ENCODE peak calls at places on chromosomes 3 and 15, in nine cellular contexts. One of them, this sample, is unnamed.

GRCh38 chr3:60720696-60721228 is 530.5 kb downstream of the FHIT start:
- DNase-seq in SK-N-SH: no peak
- DNase-seq in H9: no peak
- DNase-seq in kidney epithelial cell: no peak
- DNase-seq in GM12878: no peak
- DNase-seq in A549: no peak
- DNase-seq in Calu3: no peak
- DNase-seq in psoas muscle: no peak
- DNase-seq in Peyer's patch: no peak
- DNase-seq in this sample: no peak

GRCh38 chr3:11607816-11608215 is 35.9 kb downstream of the VGLL4 start:
- DNase-seq in SK-N-SH: no peak
- DNase-seq in H9: no peak
- DNase-seq in kidney epithelial cell: no peak
- DNase-seq in GM12878: no peak
- DNase-seq in A549: no peak
- DNase-seq in Calu3: no peak
- DNase-seq in psoas muscle: no peak
- DNase-seq in Peyer's patch: no peak
- DNase-seq in this sample: no peak

GRCh38 chr3:33167716-33168339 is 50.8 kb downstream of the SUSD5 start:
- DNase-seq in SK-N-SH: no peak
- DNase-seq in H9: no peak
- DNase-seq in kidney epithelial cell: no peak
- DNase-seq in GM12878: no peak
- DNase-seq in A549: no peak
- DNase-seq in Calu3: no peak
- DNase-seq in psoas muscle: no peak
- DNase-seq in Peyer's patch: no peak
- DNase-seq in this sample: no peak

GRCh38 chr3:11362600-11362999 is 90.4 kb downstream of the ATG7 start:
- DNase-seq in SK-N-SH: peak
- DNase-seq in H9: no peak
- DNase-seq in kidney epithelial cell: no peak
- DNase-seq in GM12878: no peak
- DNase-seq in A549: no peak
- DNase-seq in Calu3: no peak
- DNase-seq in psoas muscle: no peak
- DNase-seq in Peyer's patch: no peak
- DNase-seq in this sample: no peak

GRCh38 chr15:80736571-80736970 is 41.5 kb downstream of the ABHD17C start:
- DNase-seq in SK-N-SH: no peak
- DNase-seq in H9: no peak
- DNase-seq in kidney epithelial cell: no peak
- DNase-seq in GM12878: no peak
- DNase-seq in A549: no peak
- DNase-seq in Calu3: no peak
- DNase-seq in psoas muscle: no peak
- DNase-seq in Peyer's patch: no peak
- DNase-seq in this sample: no peak

GRCh38 chr15:65414841-65415621 is 7.7 kb downstream of the IGDCC4 start:
- DNase-seq in SK-N-SH: no peak
- DNase-seq in H9: peak
- DNase-seq in kidney epithelial cell: no peak
- DNase-seq in GM12878: no peak
- DNase-seq in A549: peak
- DNase-seq in Calu3: no peak
- DNase-seq in psoas muscle: peak
- DNase-seq in Peyer's patch: no peak
- DNase-seq in this sample: peak

GRCh38 chr15:75215107-75216004 is 13.7 kb downstream of the C15orf39 start:
- DNase-seq in SK-N-SH: no peak
- DNase-seq in H9: no peak
- DNase-seq in kidney epithelial cell: no peak
- DNase-seq in GM12878: no peak
- DNase-seq in A549: no peak
- DNase-seq in Calu3: peak
- DNase-seq in psoas muscle: no peak
- DNase-seq in Peyer's patch: no peak
- DNase-seq in this sample: no peak

GRCh38 chr3:113151475-113152031 is 59.8 kb upstream of the BOC start:
- DNase-seq in SK-N-SH: no peak
- DNase-seq in H9: no peak
- DNase-seq in kidney epithelial cell: no peak
- DNase-seq in GM12878: no peak
- DNase-seq in A549: no peak
- DNase-seq in Calu3: no peak
- DNase-seq in psoas muscle: peak
- DNase-seq in Peyer's patch: no peak
- DNase-seq in this sample: no peak

GRCh38 chr15:77347197-77347596 is 72.7 kb downstream of the PEAK1 start:
- DNase-seq in SK-N-SH: no peak
- DNase-seq in H9: no peak
- DNase-seq in kidney epithelial cell: no peak
- DNase-seq in GM12878: no peak
- DNase-seq in A549: no peak
- DNase-seq in Calu3: no peak
- DNase-seq in psoas muscle: no peak
- DNase-seq in Peyer's patch: no peak
- DNase-seq in this sample: no peak

GRCh38 chr3:50136714-50137405 is 18.3 kb upstream of the SEMA3F start:
- DNase-seq in SK-N-SH: peak
- DNase-seq in H9: no peak
- DNase-seq in kidney epithelial cell: no peak
- DNase-seq in GM12878: no peak
- DNase-seq in A549: no peak
- DNase-seq in Calu3: no peak
- DNase-seq in psoas muscle: no peak
- DNase-seq in Peyer's patch: no peak
- DNase-seq in this sample: no peak

GRCh38 chr3:191329654-191330308 is 545 bp downstream of the UTS2B start:
- DNase-seq in SK-N-SH: no peak
- DNase-seq in H9: peak
- DNase-seq in kidney epithelial cell: no peak
- DNase-seq in GM12878: no peak
- DNase-seq in A549: peak
- DNase-seq in Calu3: peak
- DNase-seq in psoas muscle: peak
- DNase-seq in Peyer's patch: peak
- DNase-seq in this sample: peak

GRCh38 chr15:54094661-54095060 is 116.4 kb downstream of the UNC13C start:
- DNase-seq in SK-N-SH: no peak
- DNase-seq in H9: no peak
- DNase-seq in kidney epithelial cell: no peak
- DNase-seq in GM12878: no peak
- DNase-seq in A549: no peak
- DNase-seq in Calu3: no peak
- DNase-seq in psoas muscle: no peak
- DNase-seq in Peyer's patch: no peak
- DNase-seq in this sample: no peak

DNA sequence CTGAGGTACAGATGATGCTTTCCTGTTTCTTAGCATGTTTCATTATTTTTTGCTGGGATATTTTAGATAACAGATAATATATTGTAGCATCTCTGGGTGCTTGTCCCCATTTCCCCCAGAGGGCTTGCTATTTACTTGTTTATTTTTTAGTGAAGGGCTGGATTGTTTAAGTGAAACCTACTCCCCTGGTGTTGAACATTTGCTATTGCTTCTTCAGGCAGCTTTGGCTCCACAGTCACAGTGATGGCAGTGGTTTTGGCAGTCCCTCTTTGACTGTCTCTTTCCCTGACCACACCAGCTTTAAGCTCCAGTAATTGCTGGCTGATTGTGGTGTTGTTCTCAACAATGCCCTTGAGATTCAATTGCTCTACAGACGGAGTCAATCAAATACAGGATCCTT is 128.9 kb downstream of the KLF13 start:
- DNase-seq in SK-N-SH: no peak
- DNase-seq in H9: peak
- DNase-seq in kidney epithelial cell: no peak
- DNase-seq in GM12878: no peak
- DNase-seq in A549: no peak
- DNase-seq in Calu3: no peak
- DNase-seq in psoas muscle: no peak
- DNase-seq in Peyer's patch: no peak
- DNase-seq in this sample: no peak
- TF ChIP-seq CTCF in SK-N-SH: no peak
- TF ChIP-seq CTCF in H9: peak
- TF ChIP-seq CTCF in kidney epithelial cell: no peak
- TF ChIP-seq CTCF in GM12878: peak
- TF ChIP-seq CTCF in A549: no peak
- TF ChIP-seq CTCF in Calu3: no peak
- TF ChIP-seq CTCF in psoas muscle: no peak
- TF ChIP-seq CTCF in Peyer's patch: peak
- TF ChIP-seq CTCF in this sample: peak

DNA sequence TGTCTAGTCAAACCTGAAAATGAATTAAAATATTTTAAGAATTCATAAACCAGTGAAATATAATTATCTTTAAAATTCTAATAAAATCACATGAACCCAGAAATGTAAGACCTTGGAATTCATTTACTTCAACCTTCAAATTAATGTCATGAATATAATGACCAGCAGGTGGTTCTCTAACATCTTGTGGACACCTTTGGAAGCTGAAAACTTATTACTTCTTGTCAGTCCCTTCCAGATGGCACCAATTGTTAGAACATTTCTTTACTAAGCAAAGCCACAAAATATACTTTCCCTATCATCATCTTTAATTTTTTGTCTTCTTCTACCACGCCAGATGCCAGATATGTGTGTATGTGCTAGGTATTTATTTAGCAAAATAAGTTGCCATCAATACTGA is 240.0 kb downstream of the MBNL1 start:
- DNase-seq in SK-N-SH: no peak
- DNase-seq in H9: no peak
- DNase-seq in kidney epithelial cell: no peak
- DNase-seq in GM12878: no peak
- DNase-seq in A549: peak
- DNase-seq in Calu3: no peak
- DNase-seq in psoas muscle: no peak
- DNase-seq in Peyer's patch: no peak
- DNase-seq in this sample: no peak
- TF ChIP-seq CTCF in SK-N-SH: no peak
- TF ChIP-seq CTCF in H9: peak
- TF ChIP-seq CTCF in kidney epithelial cell: no peak
- TF ChIP-seq CTCF in GM12878: peak
- TF ChIP-seq CTCF in A549: peak
- TF ChIP-seq CTCF in Calu3: peak
- TF ChIP-seq CTCF in psoas muscle: peak
- TF ChIP-seq CTCF in Peyer's patch: peak
- TF ChIP-seq CTCF in this sample: peak

GRCh38 chr3:171157286-171157685 is 130.8 kb upstream of the SLC2A2 start:
- DNase-seq in SK-N-SH: no peak
- DNase-seq in H9: peak
- DNase-seq in kidney epithelial cell: no peak
- DNase-seq in GM12878: no peak
- DNase-seq in A549: no peak
- DNase-seq in Calu3: no peak
- DNase-seq in psoas muscle: peak
- DNase-seq in Peyer's patch: no peak
- DNase-seq in this sample: no peak
- TF ChIP-seq CTCF in SK-N-SH: no peak
- TF ChIP-seq CTCF in H9: peak
- TF ChIP-seq CTCF in kidney epithelial cell: no peak
- TF ChIP-seq CTCF in GM12878: no peak
- TF ChIP-seq CTCF in A549: no peak
- TF ChIP-seq CTCF in Calu3: no peak
- TF ChIP-seq CTCF in psoas muscle: no peak
- TF ChIP-seq CTCF in Peyer's patch: no peak
- TF ChIP-seq CTCF in this sample: no peak

DNA sequence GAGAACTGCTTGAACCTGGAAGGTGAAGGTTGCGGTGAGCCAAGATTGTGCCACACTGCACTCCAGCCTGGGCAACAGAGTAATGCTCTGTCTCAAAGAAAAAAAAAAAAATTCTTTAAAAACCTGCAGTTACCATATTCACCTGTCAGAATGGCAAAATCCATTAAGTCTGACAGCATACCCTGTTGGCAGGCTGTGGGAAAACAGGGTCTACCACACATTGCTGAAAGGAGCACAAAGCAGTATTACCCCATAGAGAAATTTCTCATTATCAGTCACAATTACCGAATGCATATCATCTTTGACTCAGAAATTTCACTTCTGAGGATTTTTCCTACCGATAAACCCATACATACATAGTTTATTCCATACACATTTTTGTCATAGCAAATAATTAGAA is 264.1 kb upstream of the SLCO3A1 start:
- DNase-seq in SK-N-SH: no peak
- DNase-seq in H9: no peak
- DNase-seq in kidney epithelial cell: no peak
- DNase-seq in GM12878: no peak
- DNase-seq in A549: no peak
- DNase-seq in Calu3: no peak
- DNase-seq in psoas muscle: no peak
- DNase-seq in Peyer's patch: no peak
- DNase-seq in this sample: no peak
- TF ChIP-seq CTCF in SK-N-SH: no peak
- TF ChIP-seq CTCF in H9: peak
- TF ChIP-seq CTCF in kidney epithelial cell: peak
- TF ChIP-seq CTCF in GM12878: no peak
- TF ChIP-seq CTCF in A549: no peak
- TF ChIP-seq CTCF in Calu3: peak
- TF ChIP-seq CTCF in psoas muscle: no peak
- TF ChIP-seq CTCF in Peyer's patch: peak
- TF ChIP-seq CTCF in this sample: peak

GRCh38 chr15:62795171-62795570 is 247.4 kb upstream of the TPM1 start:
- DNase-seq in SK-N-SH: no peak
- DNase-seq in H9: no peak
- DNase-seq in kidney epithelial cell: no peak
- DNase-seq in GM12878: peak
- DNase-seq in A549: no peak
- DNase-seq in Calu3: no peak
- DNase-seq in psoas muscle: no peak
- DNase-seq in Peyer's patch: no peak
- DNase-seq in this sample: no peak
- TF ChIP-seq CTCF in SK-N-SH: no peak
- TF ChIP-seq CTCF in H9: no peak
- TF ChIP-seq CTCF in kidney epithelial cell: no peak
- TF ChIP-seq CTCF in GM12878: no peak
- TF ChIP-seq CTCF in A549: no peak
- TF ChIP-seq CTCF in Calu3: no peak
- TF ChIP-seq CTCF in psoas muscle: no peak
- TF ChIP-seq CTCF in Peyer's patch: no peak
- TF ChIP-seq CTCF in this sample: no peak

GRCh38 chr3:6655275-6655674 is 205.6 kb upstream of the GRM7 start:
- DNase-seq in SK-N-SH: no peak
- DNase-seq in H9: no peak
- DNase-seq in kidney epithelial cell: no peak
- DNase-seq in GM12878: no peak
- DNase-seq in A549: no peak
- DNase-seq in Calu3: no peak
- DNase-seq in psoas muscle: no peak
- DNase-seq in Peyer's patch: no peak
- DNase-seq in this sample: no peak
- TF ChIP-seq CTCF in SK-N-SH: no peak
- TF ChIP-seq CTCF in H9: no peak
- TF ChIP-seq CTCF in kidney epithelial cell: no peak
- TF ChIP-seq CTCF in GM12878: no peak
- TF ChIP-seq CTCF in A549: no peak
- TF ChIP-seq CTCF in Calu3: no peak
- TF ChIP-seq CTCF in psoas muscle: no peak
- TF ChIP-seq CTCF in Peyer's patch: no peak
- TF ChIP-seq CTCF in this sample: no peak

This sample was measured in endothelial cell.